ENCODE peak calls at places on chromosomes 5 and 9, in ten cellular contexts. One of them, this sample, is unnamed.
A peak's percentile ranks its signal among the peaks of the same experiment; 100 is the strongest.

GRCh38 chr5:27191786-27192505 is 153.6 kb upstream of the CDH9 start:
- DNase-seq in HCT116: no peak
- DNase-seq in fibroblast of lung: peak; percentile 51
- DNase-seq in neural progenitor cell: no peak
- DNase-seq in A549: no peak
- DNase-seq in mammary epithelial cell: peak; percentile 31
- DNase-seq in PC-3: peak; percentile 30
- DNase-seq in MM.1S: no peak
- DNase-seq in H9: no peak
- DNase-seq in K562: no peak
- DNase-seq in this sample: peak; percentile 42

GRCh38 chr9:86891886-86892437 is 55.3 kb downstream of the GAS1 start:
- DNase-seq in A549: no peak
- DNase-seq in fibroblast of lung: no peak
- DNase-seq in MM.1S: no peak
- DNase-seq in mammary epithelial cell: no peak
- DNase-seq in H9: no peak
- DNase-seq in PC-3: no peak
- DNase-seq in K562: no peak
- DNase-seq in neural progenitor cell: no peak
- DNase-seq in HCT116: no peak
- DNase-seq in this sample: no peak

GRCh38 chr5:81075041-81075440 is 114.9 kb downstream of the RASGRF2 start:
- DNase-seq in MM.1S: no peak
- DNase-seq in mammary epithelial cell: no peak
- DNase-seq in HCT116: no peak
- DNase-seq in fibroblast of lung: no peak
- DNase-seq in A549: no peak
- DNase-seq in H9: no peak
- DNase-seq in neural progenitor cell: no peak
- DNase-seq in PC-3: no peak
- DNase-seq in K562: no peak
- DNase-seq in this sample: no peak

GRCh38 chr5:124812771-124813358 is 66.4 kb upstream of the ZNF608 start:
- DNase-seq in A549: no peak
- DNase-seq in K562: no peak
- DNase-seq in H9: no peak
- DNase-seq in neural progenitor cell: no peak
- DNase-seq in mammary epithelial cell: no peak
- DNase-seq in HCT116: no peak
- DNase-seq in MM.1S: no peak
- DNase-seq in PC-3: peak; percentile 44
- DNase-seq in fibroblast of lung: no peak
- DNase-seq in this sample: no peak

GRCh38 chr9:124835026-124835501 is 18.2 kb upstream of the WDR38 start:
- DNase-seq in HCT116: no peak
- DNase-seq in H9: no peak
- DNase-seq in mammary epithelial cell: peak; percentile 86
- DNase-seq in fibroblast of lung: peak; percentile 78
- DNase-seq in neural progenitor cell: no peak
- DNase-seq in MM.1S: no peak
- DNase-seq in K562: peak; percentile 14
- DNase-seq in PC-3: peak; percentile 81
- DNase-seq in A549: peak; percentile 46
- DNase-seq in this sample: peak; percentile 70

GRCh38 chr5:120605325-120606079 is 141.4 kb downstream of the PRR16 start:
- DNase-seq in A549: no peak
- DNase-seq in fibroblast of lung: peak; percentile 50
- DNase-seq in K562: no peak
- DNase-seq in H9: no peak
- DNase-seq in mammary epithelial cell: no peak
- DNase-seq in MM.1S: no peak
- DNase-seq in HCT116: no peak
- DNase-seq in PC-3: no peak
- DNase-seq in neural progenitor cell: no peak
- DNase-seq in this sample: peak; percentile 36

GRCh38 chr9:128635266-128636023 is 21.2 kb downstream of the DYNC2I2 start:
- DNase-seq in K562: peak; percentile 56
- DNase-seq in neural progenitor cell: peak; percentile 66
- DNase-seq in MM.1S: no peak
- DNase-seq in PC-3: peak; percentile 97
- DNase-seq in mammary epithelial cell: peak; percentile 95
- DNase-seq in A549: peak; percentile 98
- DNase-seq in HCT116: peak; percentile 94
- DNase-seq in fibroblast of lung: peak; percentile 95
- DNase-seq in H9: peak; percentile 96
- DNase-seq in this sample: peak; percentile 89

GRCh38 chr9:2291980-2292704 is 277.0 kb downstream of the SMARCA2 start:
- DNase-seq in fibroblast of lung: peak; percentile 21
- DNase-seq in PC-3: peak; percentile 55
- DNase-seq in A549: no peak
- DNase-seq in MM.1S: no peak
- DNase-seq in mammary epithelial cell: peak; percentile 78
- DNase-seq in K562: no peak
- DNase-seq in HCT116: no peak
- DNase-seq in neural progenitor cell: no peak
- DNase-seq in H9: no peak
- DNase-seq in this sample: peak; percentile 11

GRCh38 chr9:72534931-72535330 is 13.5 kb downstream of the TMC1 start:
- DNase-seq in H9: no peak
- DNase-seq in MM.1S: no peak
- DNase-seq in PC-3: no peak
- DNase-seq in A549: no peak
- DNase-seq in neural progenitor cell: no peak
- DNase-seq in fibroblast of lung: peak; percentile 29
- DNase-seq in K562: no peak
- DNase-seq in HCT116: no peak
- DNase-seq in mammary epithelial cell: peak; percentile 25
- DNase-seq in this sample: no peak

GRCh38 chr5:151551985-151552384 is 39.1 kb downstream of the FAT2 start:
- DNase-seq in MM.1S: no peak
- DNase-seq in PC-3: no peak
- DNase-seq in fibroblast of lung: no peak
- DNase-seq in mammary epithelial cell: no peak
- DNase-seq in H9: no peak
- DNase-seq in A549: no peak
- DNase-seq in K562: no peak
- DNase-seq in neural progenitor cell: no peak
- DNase-seq in HCT116: no peak
- DNase-seq in this sample: no peak

GRCh38 chr9:135490980-135491444 is 9.5 kb upstream of the MRPS2 start:
- DNase-seq in HCT116: no peak
- DNase-seq in K562: no peak
- DNase-seq in A549: no peak
- DNase-seq in PC-3: no peak
- DNase-seq in H9: no peak
- DNase-seq in fibroblast of lung: no peak
- DNase-seq in neural progenitor cell: no peak
- DNase-seq in MM.1S: no peak
- DNase-seq in mammary epithelial cell: no peak
- DNase-seq in this sample: no peak

GRCh38 chr9:133135193-133135745 is 14.2 kb upstream of the RALGDS start:
- DNase-seq in HCT116: peak; percentile 90
- DNase-seq in PC-3: peak; percentile 97
- DNase-seq in MM.1S: no peak
- DNase-seq in neural progenitor cell: no peak
- DNase-seq in mammary epithelial cell: peak; percentile 97
- DNase-seq in fibroblast of lung: peak; percentile 94
- DNase-seq in A549: peak; percentile 87
- DNase-seq in K562: no peak
- DNase-seq in H9: no peak
- DNase-seq in this sample: peak; percentile 90

GRCh38 chr9:69120380-69121154 is 53.5 kb upstream of the TJP2 start:
- DNase-seq in H9: peak; percentile 96
- DNase-seq in A549: no peak
- DNase-seq in HCT116: peak; percentile 83
- DNase-seq in K562: no peak
- DNase-seq in fibroblast of lung: peak; percentile 7
- DNase-seq in mammary epithelial cell: peak; percentile 87
- DNase-seq in MM.1S: no peak
- DNase-seq in neural progenitor cell: peak; percentile 59
- DNase-seq in PC-3: peak; percentile 94
- DNase-seq in this sample: no peak

GRCh38 chr5:110940136-110940535 is 131.4 kb upstream of the TSLP start:
- DNase-seq in neural progenitor cell: no peak
- DNase-seq in PC-3: no peak
- DNase-seq in K562: no peak
- DNase-seq in MM.1S: no peak
- DNase-seq in fibroblast of lung: peak; percentile 63
- DNase-seq in mammary epithelial cell: no peak
- DNase-seq in HCT116: no peak
- DNase-seq in A549: no peak
- DNase-seq in H9: no peak
- DNase-seq in this sample: peak; percentile 35

GRCh38 chr5:95727764-95728191 is 3.4 kb upstream of the RHOBTB3 start:
- DNase-seq in fibroblast of lung: peak; percentile 83
- DNase-seq in K562: no peak
- DNase-seq in HCT116: no peak
- DNase-seq in mammary epithelial cell: peak; percentile 39
- DNase-seq in H9: no peak
- DNase-seq in neural progenitor cell: no peak
- DNase-seq in A549: no peak
- DNase-seq in PC-3: peak; percentile 55
- DNase-seq in MM.1S: peak; percentile 42
- DNase-seq in this sample: peak; percentile 82

GRCh38 chr9:18235181-18235908 is 238.6 kb upstream of the ADAMTSL1 start:
- DNase-seq in H9: no peak
- DNase-seq in PC-3: peak; percentile 26
- DNase-seq in fibroblast of lung: no peak
- DNase-seq in K562: no peak
- DNase-seq in MM.1S: no peak
- DNase-seq in neural progenitor cell: no peak
- DNase-seq in A549: no peak
- DNase-seq in mammary epithelial cell: no peak
- DNase-seq in HCT116: no peak
- DNase-seq in this sample: no peak

DNA sequence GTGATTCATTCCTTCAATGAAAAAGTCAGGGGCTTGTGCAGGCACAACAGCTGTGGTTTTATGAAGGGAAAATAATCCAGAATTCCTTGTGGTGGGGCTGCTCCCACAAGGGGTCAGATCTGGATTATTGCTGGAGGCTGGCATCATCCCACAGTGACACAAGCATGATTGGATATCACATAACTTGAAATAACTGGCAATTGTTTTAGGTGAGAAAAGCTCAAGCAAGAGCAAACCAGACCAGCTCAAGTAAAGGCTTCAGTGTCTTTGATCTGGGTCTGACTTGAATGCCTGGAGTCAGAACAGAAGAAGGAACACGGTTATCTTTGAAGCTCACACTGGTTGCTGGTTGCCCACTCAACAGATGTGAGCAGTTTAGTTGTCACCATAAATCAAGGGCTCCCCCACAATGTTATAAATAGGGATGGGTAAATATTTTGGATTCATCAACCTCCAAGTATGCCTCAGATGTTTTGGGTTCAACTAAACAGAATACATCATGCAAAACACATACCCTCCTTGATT is 3.1 kb upstream of the ZNF474 start:
- DNase-seq in mammary epithelial cell: peak; percentile 77
- DNase-seq in H9: no peak
- DNase-seq in fibroblast of lung: peak; percentile 91
- DNase-seq in K562: peak; percentile 78
- DNase-seq in HCT116: no peak
- DNase-seq in neural progenitor cell: no peak
- DNase-seq in PC-3: no peak
- DNase-seq in A549: no peak
- DNase-seq in MM.1S: no peak
- DNase-seq in this sample: peak; percentile 87
- H3K4me2 ChIP-seq in mammary epithelial cell: peak overlapping the region; percentile 1
- H3K4me2 ChIP-seq in H9: no peak overlapping the region
- H3K4me2 ChIP-seq in fibroblast of lung: peak overlapping the region; percentile 4
- H3K4me2 ChIP-seq in K562: peak overlapping the region; percentile 74
- H3K4me2 ChIP-seq in HCT116: no peak overlapping the region
- H3K4me2 ChIP-seq in neural progenitor cell: no peak overlapping the region
- H3K4me2 ChIP-seq in PC-3: no peak overlapping the region
- H3K4me2 ChIP-seq in A549: no peak overlapping the region
- H3K4me2 ChIP-seq in MM.1S: no peak overlapping the region
- H3K4me2 ChIP-seq in this sample: peak overlapping the region; percentile 59

DNA sequence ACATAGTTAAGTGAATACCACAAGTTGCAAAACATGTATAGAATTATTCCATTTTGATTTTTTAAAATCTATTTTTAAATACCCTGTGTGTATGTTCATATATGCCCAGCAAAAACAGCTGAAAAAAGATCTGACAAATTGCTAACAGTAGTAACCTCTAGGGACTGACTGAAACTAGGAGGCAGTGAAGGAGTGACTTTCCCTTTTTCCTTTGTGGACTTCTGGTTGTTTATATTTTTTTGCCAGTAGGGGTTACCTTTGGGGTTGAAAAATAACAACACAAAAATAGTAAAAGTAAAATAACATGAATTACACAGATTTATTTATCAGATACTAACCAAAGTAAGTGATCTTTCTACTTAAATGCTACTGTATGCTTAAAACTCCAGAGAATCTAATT is 2.9 kb downstream of the MEGF9 start:
- DNase-seq in K562: peak; percentile 25
- DNase-seq in H9: no peak
- DNase-seq in neural progenitor cell: no peak
- DNase-seq in MM.1S: peak; percentile 51
- DNase-seq in mammary epithelial cell: no peak
- DNase-seq in PC-3: no peak
- DNase-seq in fibroblast of lung: no peak
- DNase-seq in HCT116: no peak
- DNase-seq in A549: peak; percentile 44
- DNase-seq in this sample: no peak
- H3K4me1 ChIP-seq in K562: peaks cover 19% of the 10 kb centered on the region
- H3K4me1 ChIP-seq in H9: no peaks in the 10 kb centered on the region
- H3K4me1 ChIP-seq in neural progenitor cell: peaks cover 25% of the 10 kb centered on the region
- H3K4me1 ChIP-seq in MM.1S: peaks cover 27% of the 10 kb centered on the region
- H3K4me1 ChIP-seq in mammary epithelial cell: peaks cover 37% of the 10 kb centered on the region
- H3K4me1 ChIP-seq in PC-3: peaks cover 45% of the 10 kb centered on the region
- H3K4me1 ChIP-seq in fibroblast of lung: peaks cover 26% of the 10 kb centered on the region
- H3K4me1 ChIP-seq in HCT116: peaks cover 56% of the 10 kb centered on the region
- H3K4me1 ChIP-seq in A549: peaks cover 52% of the 10 kb centered on the region
- H3K4me1 ChIP-seq in this sample: peaks cover 13% of the 10 kb centered on the region

DNA sequence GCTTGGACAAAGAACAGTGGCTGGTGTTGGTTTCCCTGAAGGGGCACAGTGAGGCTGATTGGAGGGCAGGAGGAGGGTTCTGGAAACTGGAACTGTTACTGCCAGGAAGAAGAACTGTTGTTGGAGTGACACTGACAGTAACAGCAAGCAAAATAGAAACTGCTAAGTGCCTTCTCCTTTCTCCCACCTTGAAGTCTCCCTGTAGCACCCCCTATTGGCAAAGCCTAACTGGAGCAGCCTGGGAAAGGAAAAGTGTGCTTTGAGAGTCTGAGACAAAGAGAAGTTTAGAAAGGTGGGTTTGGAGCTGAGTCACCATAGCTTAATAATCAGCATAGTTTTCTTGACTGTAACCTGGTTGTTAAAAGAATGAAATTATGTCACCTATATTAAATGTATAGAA is 2.5 kb upstream of the TMEM174 start:
- DNase-seq in PC-3: peak; percentile 36
- DNase-seq in fibroblast of lung: no peak
- DNase-seq in HCT116: peak; percentile 8
- DNase-seq in mammary epithelial cell: no peak
- DNase-seq in MM.1S: no peak
- DNase-seq in H9: peak; percentile 73
- DNase-seq in neural progenitor cell: peak; percentile 73
- DNase-seq in K562: peak; percentile 24
- DNase-seq in A549: peak; percentile 11
- DNase-seq in this sample: no peak
- TF ChIP-seq CTCF in PC-3: peak; percentile 53
- TF ChIP-seq CTCF in fibroblast of lung: peak; percentile 71
- TF ChIP-seq CTCF in HCT116: peak; percentile 38
- TF ChIP-seq CTCF in mammary epithelial cell: peak; percentile 66
- TF ChIP-seq CTCF in MM.1S: peak; percentile 62
- TF ChIP-seq CTCF in H9: peak; percentile 90
- TF ChIP-seq CTCF in neural progenitor cell: peak; percentile 80
- TF ChIP-seq CTCF in K562: peak; percentile 67
- TF ChIP-seq CTCF in A549: no peak
- TF ChIP-seq CTCF in this sample: peak; percentile 27

GRCh38 chr5:123401320-123401719 is 21.9 kb downstream of the CEP120 start:
- DNase-seq in mammary epithelial cell: no peak
- DNase-seq in MM.1S: no peak
- DNase-seq in HCT116: no peak
- DNase-seq in A549: no peak
- DNase-seq in K562: no peak
- DNase-seq in PC-3: no peak
- DNase-seq in neural progenitor cell: no peak
- DNase-seq in fibroblast of lung: no peak
- DNase-seq in H9: no peak
- DNase-seq in this sample: no peak
- H3K4me2 ChIP-seq in mammary epithelial cell: no peak overlapping the region
- H3K4me2 ChIP-seq in MM.1S: no peak overlapping the region
- H3K4me2 ChIP-seq in HCT116: no peak overlapping the region
- H3K4me2 ChIP-seq in A549: no peak overlapping the region
- H3K4me2 ChIP-seq in K562: no peak overlapping the region
- H3K4me2 ChIP-seq in PC-3: no peak overlapping the region
- H3K4me2 ChIP-seq in neural progenitor cell: no peak overlapping the region
- H3K4me2 ChIP-seq in fibroblast of lung: no peak overlapping the region
- H3K4me2 ChIP-seq in H9: no peak overlapping the region
- H3K4me2 ChIP-seq in this sample: no peak overlapping the region